ENCODE peak calls at places on chromosomes 12 and 14, in six cellular contexts. B, U, Y, W, C and O are unnamed samples. For H3K4me1, the result is how much of the 10 kb centered on the place peaks cover.

GRCh38 chr12:5189173-5189572 is 145.5 kb downstream of the KCNA5 start:
- DNase-seq in B (no peak), C (no peak), U (no peak), Y (no peak), W (no peak), O (no peak)

GRCh38 chr14:70789361-70789760 is 20.0 kb downstream of the MAP3K9 start:
- DNase-seq in Y (peak), B (no peak), C (no peak), U (no peak), W (no peak), O (no peak)

GRCh38 chr12:27515671-27516070 is 8.3 kb upstream of the PPFIBP1 start:
- DNase-seq in Y (no peak), B (no peak), W (no peak), C (no peak), U (no peak), O (no peak)

GRCh38 chr14:29518335-29518734 is 409.3 kb downstream of the PRKD1 start:
- DNase-seq in Y (no peak), U (no peak), W (no peak), C (no peak), B (no peak), O (no peak)

GRCh38 chr12:68958337-68958736 is 25.4 kb upstream of the CPM start:
- DNase-seq in U (no peak), W (no peak), C (no peak), B (no peak), Y (no peak), O (no peak)

GRCh38 chr12:94169495-94169894 is 21.1 kb downstream of the PLXNC1 start:
- DNase-seq in C (no peak), Y (no peak), B (no peak), W (no peak), U (no peak), O (no peak)

GRCh38 chr12:64696065-64696741 is 63.0 kb downstream of the GNS start:
- DNase-seq in B (no peak), U (no peak), W (no peak), C (peak), Y (no peak), O (no peak)

GRCh38 chr12:92036771-92037453 is 108.7 kb downstream of the BTG1 start:
- DNase-seq in U (no peak), C (no peak), Y (no peak), W (no peak), B (no peak), O (no peak)

GRCh38 chr12:70353780-70354640 is 12.1 kb upstream of the KCNMB4 start:
- DNase-seq in C (no peak), B (no peak), W (no peak), U (no peak), Y (no peak), O (no peak)

GRCh38 chr14:101130861-101131260 is 227.3 kb upstream of the RTL1 start:
- DNase-seq in U (no peak), B (no peak), W (no peak), Y (no peak), C (no peak), O (no peak)

GRCh38 chr12:39972119-39972518 is 133.8 kb downstream of the SLC2A13 start:
- DNase-seq in C (no peak), B (no peak), W (no peak), U (no peak), Y (no peak), O (no peak)

GRCh38 chr12:91419809-91420208 is 237.2 kb upstream of the DCN start:
- DNase-seq in B (no peak), C (no peak), W (no peak), U (no peak), Y (no peak), O (no peak)

GRCh38 chr12:2644678-2645405 is 149.9 kb upstream of the FKBP4 start:
- DNase-seq in W (no peak), B (no peak), C (no peak), Y (no peak), U (no peak), O (no peak)

GRCh38 chr14:94128216-94128839 is 1.1 kb downstream of the IFI27L2 start:
- DNase-seq in U (no peak), Y (no peak), W (no peak), B (no peak), C (no peak), O (no peak)

GRCh38 chr12:80188566-80188965 is 89.2 kb downstream of the OTOGL start:
- DNase-seq in Y (no peak), U (no peak), C (no peak), B (no peak), W (no peak), O (no peak)

GRCh38 chr12:111596985-111597730 is 2.0 kb downstream of the ATXN2 start:
- DNase-seq in C (peak), W (peak), B (peak), Y (peak), U (peak), O (peak)

GRCh38 chr12:91316161-91316759 is 133.6 kb upstream of the DCN start:
- DNase-seq in U (no peak), C (no peak), W (no peak), Y (no peak), B (no peak), O (no peak)

GRCh38 chr12:114355389-114356088 is 50.4 kb downstream of the TBX5 start:
- DNase-seq in W (no peak), U (no peak), B (no peak), C (no peak), Y (no peak), O (peak)

GRCh38 chr12:116427200-116427932 is 131.8 kb upstream of the MAP1LC3B2 start:
- DNase-seq in C (peak), Y (no peak), U (no peak), B (no peak), W (no peak), O (no peak)

GRCh38 chr14:73760598-73761586 is 46.7 kb upstream of the PNMA1 start:
- DNase-seq in Y (no peak), U (peak), C (no peak), B (peak), W (no peak), O (no peak)
- H3K4me1 ChIP-seq in Y (half or more), U (half or more), C (half or more), B (half or more), W (half or more), O (half or more)

GRCh38 chr12:120583478-120584030 is 2.4 kb upstream of the POP5 start:
- DNase-seq in C (peak), W (peak), B (peak), Y (peak), U (peak), O (peak)

GRCh38 chr12:120586216-120586615 is 5.0 kb upstream of the POP5 start:
- DNase-seq in C (no peak), U (no peak), B (no peak), Y (no peak), W (no peak), O (no peak)

GRCh38 chr12:120586860-120587259 is 5.7 kb upstream of the POP5 start:
- DNase-seq in B (no peak), W (no peak), Y (no peak), C (no peak), U (no peak), O (no peak)

GRCh38 chr12:120581998-120582397 is 796 bp upstream of the POP5 start:
- DNase-seq in U (no peak), W (no peak), B (no peak), C (no peak), Y (no peak), O (no peak)

GRCh38 chr12:120584343-120585149 is 3.3 kb upstream of the POP5 start:
- DNase-seq in C (peak), Y (peak), B (peak), U (peak), W (peak), O (peak)
- TF ChIP-seq CTCF in C (peak), Y (peak), B (peak), U (peak), W (peak), O (peak)

GRCh38 chr14:67674139-67674479 is 323 bp downstream of the VTI1B start:
- DNase-seq in C (peak), W (peak), Y (peak), B (peak), U (peak), O (peak)
- TF ChIP-seq POLR2A in C (peak), W (no peak), Y (no peak), B (no peak), U (no peak), O (no peak)

GRCh38 chr12:53180931-53181645 is 363 bp upstream of the CSAD start:
- DNase-seq in W (peak), C (peak), B (peak), Y (peak), U (peak), O (peak)
- H3K4me1 ChIP-seq in W (under half), C (under half), B (under half), Y (under half), U (under half), O (under half)

DNA sequence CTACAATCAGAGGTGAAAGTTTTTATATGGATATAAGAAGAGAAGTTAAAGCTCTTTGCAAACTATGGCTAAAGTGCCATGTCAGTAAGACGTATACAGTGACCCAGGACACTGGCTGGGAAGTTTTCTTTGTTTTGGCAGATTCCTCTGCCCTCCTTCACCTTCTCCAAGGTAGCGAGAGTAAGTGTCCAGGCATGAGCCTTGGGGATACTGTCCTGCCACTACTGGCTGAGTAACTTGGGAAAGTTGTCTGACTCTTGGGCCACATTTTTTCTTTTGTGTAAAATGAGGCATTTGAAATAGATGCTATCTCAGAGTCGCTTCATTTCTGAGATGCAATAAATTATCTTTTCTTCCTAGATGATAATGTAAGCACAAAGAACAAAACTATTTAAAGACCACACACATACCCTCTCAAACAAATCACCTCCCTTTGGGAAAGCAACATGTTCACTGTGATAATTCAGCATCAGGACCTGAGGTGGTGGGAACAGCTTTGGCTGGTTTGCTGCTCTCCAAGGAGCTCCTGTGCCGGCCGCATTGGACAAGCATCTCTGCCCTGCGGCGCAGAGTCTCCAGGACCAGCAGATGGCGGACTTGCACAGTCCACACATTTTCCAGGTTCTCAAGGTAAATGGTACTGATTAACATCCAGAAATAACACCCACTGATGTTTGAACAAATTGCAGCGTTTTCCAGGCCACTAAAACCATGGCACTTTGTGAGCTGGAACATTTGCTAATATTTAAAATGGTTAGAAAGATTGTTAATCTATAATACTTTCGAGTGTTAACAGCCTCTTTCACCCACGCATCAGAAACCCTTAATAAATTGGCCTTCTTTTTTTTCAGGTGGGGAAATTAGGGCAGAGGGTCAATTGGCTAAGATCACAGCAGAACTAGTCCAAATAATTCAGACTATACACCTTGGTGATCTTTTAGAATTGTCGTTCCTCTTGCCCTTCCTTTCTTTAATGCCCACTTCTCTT is 106.2 kb downstream of the PTCSC3 start:
- DNase-seq in Y (peak), U (peak), B (no peak), W (no peak), C (peak), O (peak)
- TF ChIP-seq CTCF in Y (peak), U (peak), B (no peak), W (peak), C (peak), O (peak)

DNA sequence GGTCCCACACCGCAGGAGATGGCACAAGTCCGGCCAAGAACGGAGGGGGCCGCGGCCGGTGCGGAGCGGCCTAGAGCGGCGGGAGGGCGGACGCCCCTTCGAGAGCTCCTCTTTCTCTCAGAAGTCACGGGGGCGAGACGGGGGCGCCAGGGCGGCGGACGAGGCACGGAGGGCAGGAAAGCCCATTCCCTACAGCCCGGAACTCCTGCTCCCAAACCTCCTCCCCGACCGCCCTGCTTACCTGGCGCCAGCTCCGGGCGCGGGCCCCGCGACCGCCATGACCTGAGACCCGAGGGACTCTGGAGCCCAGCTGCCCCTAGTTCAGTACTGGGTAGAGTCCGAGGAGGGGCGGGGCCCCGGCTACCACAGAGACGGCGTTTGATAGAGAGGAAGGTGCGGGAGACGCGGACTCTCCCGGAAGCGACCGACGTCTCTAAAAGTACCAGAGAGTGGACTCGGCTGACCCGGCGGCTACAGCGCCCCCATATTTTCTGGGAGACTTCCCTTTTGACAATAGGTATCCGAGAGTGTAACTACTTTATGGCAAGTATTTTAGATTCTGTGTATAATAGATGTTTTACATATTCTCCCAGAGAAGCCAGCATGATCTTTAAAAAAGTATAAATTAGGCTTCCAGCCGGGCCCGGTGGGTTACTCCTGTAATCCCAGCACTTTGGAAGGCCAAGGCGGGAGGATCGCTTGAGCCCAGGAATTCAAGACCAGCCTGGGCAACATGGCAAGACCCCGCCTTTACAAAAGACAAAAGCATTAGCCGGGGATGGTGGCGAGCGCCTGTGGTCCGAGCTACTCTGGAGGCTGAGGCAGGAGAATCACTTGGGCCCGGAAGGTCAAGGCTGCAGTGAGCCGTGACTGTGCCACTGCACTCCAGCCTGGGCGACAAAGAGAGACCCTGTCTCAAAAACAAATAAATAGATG is at the start of gene ABCD4:
- DNase-seq in B (peak), U (peak), W (peak), C (peak), Y (peak), O (peak)
- TF ChIP-seq POLR2A in B (no peak), U (peak), W (peak), C (peak), Y (peak), O (peak)